ENCODE peak calls at places on chromosomes 2 and 18, in seven cellular contexts. M, R, J, C, D, H and L are unnamed samples.
A peak's percentile ranks its signal among the peaks of the same experiment; 100 is the strongest.

GRCh38 chr2:161208527-161209139 is 48.4 kb downstream of the TANK start:
- DNase-seq in M (peak; percentile 40), R (no peak), J (no peak), C (no peak), D (peak; percentile 2), H (peak; percentile 3), L (no peak)

GRCh38 chr2:120317916-120318315 is 28.0 kb upstream of the INHBB start:
- DNase-seq in M (no peak), R (no peak), J (no peak), C (no peak), D (no peak), H (no peak), L (no peak)

GRCh38 chr2:47190188-47190818 is 35.2 kb upstream of the STPG4 start:
- DNase-seq in M (no peak), R (no peak), J (no peak), C (no peak), D (no peak), H (no peak), L (no peak)

GRCh38 chr2:212536385-212537310 is 2.0 kb downstream of the ERBB4 start:
- DNase-seq in M (no peak), R (no peak), J (no peak), C (peak; percentile 41), D (peak; percentile 88), H (peak; percentile 67), L (no peak)

GRCh38 chr2:172562298-172562697 is 6.4 kb downstream of the PDK1 start:
- DNase-seq in M (no peak), R (no peak), J (no peak), C (no peak), D (no peak), H (no peak), L (no peak)

GRCh38 chr2:39728941-39729351 is 50.1 kb downstream of the THUMPD2 start:
- DNase-seq in M (peak; percentile 46), R (no peak), J (no peak), C (no peak), D (peak; percentile 70), H (peak; percentile 75), L (no peak)

GRCh38 chr2:56234241-56234640 is 50.5 kb downstream of the CCDC85A start:
- DNase-seq in M (no peak), R (no peak), J (no peak), C (no peak), D (peak; percentile 4), H (no peak), L (no peak)

GRCh38 chr2:208725280-208725679 is 318.7 kb downstream of the PTH2R start:
- DNase-seq in M (no peak), R (no peak), J (no peak), C (no peak), D (no peak), H (no peak), L (no peak)

GRCh38 chr2:40218679-40219078 is 233.2 kb downstream of the SLC8A1 start:
- DNase-seq in M (no peak), R (peak; percentile 49), J (peak; percentile 35), C (peak; percentile 82), D (no peak), H (no peak), L (no peak)

GRCh38 chr2:54755641-54756326 is 32.3 kb downstream of the EML6 start:
- DNase-seq in M (no peak), R (no peak), J (no peak), C (no peak), D (no peak), H (peak; percentile 5), L (no peak)
- TF ChIP-seq CTCF in M (peak; percentile 22), R (no peak), J (no peak), C (no peak), D (no peak), H (peak; percentile 39), L (no peak)

GRCh38 chr2:225694664-225695063 is 295.2 kb downstream of the NYAP2 start:
- DNase-seq in M (no peak), R (no peak), J (no peak), C (no peak), D (no peak), H (no peak), L (no peak)

GRCh38 chr2:225693259-225693658 is 293.7 kb downstream of the NYAP2 start:
- DNase-seq in M (no peak), R (no peak), J (no peak), C (no peak), D (no peak), H (peak; percentile 34), L (no peak)

GRCh38 chr2:225690153-225690552 is 290.6 kb downstream of the NYAP2 start:
- DNase-seq in M (no peak), R (no peak), J (no peak), C (no peak), D (no peak), H (no peak), L (no peak)

DNA sequence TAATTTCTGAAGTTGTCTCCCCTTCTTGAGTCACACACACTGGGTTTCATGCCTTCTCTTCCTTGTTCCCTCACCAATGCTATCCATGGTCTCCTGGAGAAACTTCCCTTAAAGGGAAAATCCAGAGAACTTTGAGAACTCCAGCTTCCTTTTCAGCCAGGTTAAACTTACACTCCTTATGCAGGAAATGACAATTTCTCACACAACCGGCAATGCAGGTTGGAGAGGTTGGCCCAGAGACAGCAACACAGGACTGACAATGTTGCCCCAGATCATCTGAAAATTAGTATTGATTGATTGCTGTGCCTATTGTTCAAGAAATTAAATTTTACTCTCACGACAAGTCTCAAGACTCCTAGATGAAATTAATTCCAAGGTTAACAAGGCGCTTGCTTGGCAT is 292.2 kb downstream of the NYAP2 start:
- DNase-seq in M (no peak), R (no peak), J (no peak), C (no peak), D (no peak), H (no peak), L (no peak)
- H3K36me3 ChIP-seq in M (no peaks in the 10 kb centered on the region), R (no peaks in the 10 kb centered on the region), J (no peaks in the 10 kb centered on the region), C (no peaks in the 10 kb centered on the region), D (no peaks in the 10 kb centered on the region), H (no peaks in the 10 kb centered on the region), L (no peaks in the 10 kb centered on the region)

GRCh38 chr2:5187283-5187682 is 504.9 kb upstream of the SOX11 start:
- DNase-seq in M (no peak), R (no peak), J (no peak), C (no peak), D (no peak), H (no peak), L (no peak)
- H3K27ac ChIP-seq in M (no peak overlapping the region), R (no peak overlapping the region), J (no peak overlapping the region), C (no peak overlapping the region), D (no peak overlapping the region), H (no peak overlapping the region), L (no peak overlapping the region)

GRCh38 chr18:80247403-80247916 is at the start of gene PARD6G:
- DNase-seq in M (peak; percentile 90), R (peak; percentile 87), J (peak; percentile 82), C (peak; percentile 96), D (peak; percentile 90), H (peak; percentile 67), L (peak; percentile 38)
- TF ChIP-seq CTCF in M (peak; percentile 13), R (no peak), J (no peak), C (peak; percentile 26), D (peak; percentile 10), H (no peak), L (no peak)

GRCh38 chr2:32522770-32523169 is 105.1 kb upstream of the TTC27 start:
- DNase-seq in M (no peak), R (no peak), J (no peak), C (no peak), D (no peak), H (no peak), L (no peak)
- H3K36me3 ChIP-seq in M (peaks cover 83% of the 10 kb centered on the region), R (no peaks in the 10 kb centered on the region), J (peaks cover 71% of the 10 kb centered on the region), C (peaks cover 28% of the 10 kb centered on the region), D (no peaks in the 10 kb centered on the region), H (peaks cover 27% of the 10 kb centered on the region), L (peaks cover 29% of the 10 kb centered on the region)

GRCh38 chr2:237290249-237290648 is 123.7 kb downstream of the COL6A3 start:
- DNase-seq in M (no peak), R (peak; percentile 90), J (peak; percentile 78), C (peak; percentile 90), D (no peak), H (no peak), L (peak; percentile 58)
- H3K27ac ChIP-seq in M (no peak overlapping the region), R (no peak overlapping the region), J (peak overlapping the region; percentile 80), C (no peak overlapping the region), D (no peak overlapping the region), H (no peak overlapping the region), L (peak overlapping the region; percentile 85)

GRCh38 chr2:151805961-151806360 is 22.3 kb downstream of the ARL5A start:
- DNase-seq in M (no peak), R (no peak), J (no peak), C (no peak), D (no peak), H (no peak), L (no peak)

GRCh38 chr2:151809073-151809383 is 19.2 kb downstream of the ARL5A start:
- DNase-seq in M (no peak), R (no peak), J (no peak), C (no peak), D (no peak), H (no peak), L (no peak)

GRCh38 chr2:151810506-151810905 is 17.7 kb downstream of the ARL5A start:
- DNase-seq in M (no peak), R (no peak), J (no peak), C (no peak), D (no peak), H (no peak), L (no peak)

GRCh38 chr2:151805343-151805742 is 22.9 kb downstream of the ARL5A start:
- DNase-seq in M (no peak), R (no peak), J (no peak), C (no peak), D (no peak), H (no peak), L (no peak)

DNA sequence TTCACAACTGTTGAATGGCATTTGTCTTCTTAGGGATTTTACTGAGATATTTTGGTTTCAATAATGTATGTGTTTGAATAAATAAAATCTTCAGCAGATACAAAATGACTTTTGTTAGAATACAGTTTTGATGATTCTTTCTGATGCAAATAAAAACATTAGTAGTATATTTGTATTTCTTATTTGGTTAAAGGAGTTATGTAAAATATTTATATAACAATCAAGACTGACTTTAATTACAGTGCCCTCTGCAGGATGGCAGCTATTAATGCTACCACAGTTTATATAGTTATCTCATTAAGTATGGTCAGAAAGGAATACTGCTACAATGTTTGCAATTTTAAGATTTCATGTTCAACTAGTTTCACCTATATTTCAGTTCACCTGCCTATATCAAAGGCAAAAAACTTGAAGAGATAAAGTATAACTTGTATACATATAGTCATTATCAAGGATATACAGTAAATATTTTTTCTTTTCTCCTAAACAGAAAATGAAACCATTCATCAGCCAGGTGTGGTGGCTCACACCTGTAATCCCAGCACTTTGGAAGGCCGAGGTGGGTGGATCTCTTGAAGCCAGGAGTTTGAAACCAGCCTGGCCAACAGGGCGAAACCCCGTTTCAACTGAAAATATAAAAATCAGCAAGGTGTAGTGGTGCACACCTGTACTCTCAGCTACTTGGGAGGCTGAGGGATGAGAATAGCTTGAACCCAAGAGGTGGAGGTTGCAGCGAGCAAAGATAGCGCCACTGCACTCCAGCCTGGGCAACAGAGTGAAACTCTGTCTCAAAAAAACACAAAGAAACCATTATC is 19.8 kb downstream of the ARL5A start:
- DNase-seq in M (no peak), R (no peak), J (no peak), C (no peak), D (peak; percentile 14), H (peak; percentile 29), L (no peak)
- TF ChIP-seq CTCF in M (peak; percentile 63), R (no peak), J (peak; percentile 22), C (peak; percentile 49), D (peak; percentile 61), H (no peak), L (peak; percentile 33)